ENCODE peak calls at places on chromosomes 2 and 18, in five cellular contexts. One of them, this sample, is unnamed.
A peak's percentile ranks its signal among the peaks of the same experiment; 100 is the strongest.

GRCh38 chr2:5465859-5466258 is 226.3 kb upstream of the SOX11 start:
- DNase-seq in AG04450: no peak
- DNase-seq in body of pancreas: no peak
- DNase-seq in cardiac muscle cell: no peak
- DNase-seq in astrocyte: no peak
- DNase-seq in this sample: no peak

GRCh38 chr2:71695235-71696120 is 242.1 kb downstream of the DYSF start:
- DNase-seq in AG04450: no peak
- DNase-seq in body of pancreas: no peak
- DNase-seq in cardiac muscle cell: no peak
- DNase-seq in astrocyte: no peak
- DNase-seq in this sample: no peak

GRCh38 chr2:167127135-167127534 is 238.9 kb downstream of the XIRP2 start:
- DNase-seq in AG04450: no peak
- DNase-seq in body of pancreas: no peak
- DNase-seq in cardiac muscle cell: no peak
- DNase-seq in astrocyte: peak; percentile 8
- DNase-seq in this sample: peak; percentile 9

GRCh38 chr2:233121856-233122255 is 61.7 kb downstream of the INPP5D start:
- DNase-seq in AG04450: no peak
- DNase-seq in body of pancreas: no peak
- DNase-seq in cardiac muscle cell: no peak
- DNase-seq in astrocyte: no peak
- DNase-seq in this sample: no peak

GRCh38 chr2:33482518-33482917 is 6.1 kb downstream of the RASGRP3 start:
- DNase-seq in AG04450: no peak
- DNase-seq in body of pancreas: no peak
- DNase-seq in cardiac muscle cell: no peak
- DNase-seq in astrocyte: no peak
- DNase-seq in this sample: no peak

GRCh38 chr18:3279201-3280185 is 17.6 kb downstream of the MYL12B start:
- DNase-seq in AG04450: no peak
- DNase-seq in body of pancreas: no peak
- DNase-seq in cardiac muscle cell: no peak
- DNase-seq in astrocyte: no peak
- DNase-seq in this sample: no peak

GRCh38 chr2:58157754-58158153 is 83.4 kb downstream of the FANCL start:
- DNase-seq in AG04450: no peak
- DNase-seq in body of pancreas: no peak
- DNase-seq in cardiac muscle cell: no peak
- DNase-seq in astrocyte: no peak
- DNase-seq in this sample: no peak

GRCh38 chr2:163734911-163735691 is 707 bp downstream of the FIGN start:
- DNase-seq in AG04450: no peak
- DNase-seq in body of pancreas: no peak
- DNase-seq in cardiac muscle cell: peak; percentile 36
- DNase-seq in astrocyte: no peak
- DNase-seq in this sample: no peak

GRCh38 chr2:218832520-218832919 is 917 bp upstream of the PRKAG3 start:
- DNase-seq in AG04450: no peak
- DNase-seq in body of pancreas: no peak
- DNase-seq in cardiac muscle cell: no peak
- DNase-seq in astrocyte: no peak
- DNase-seq in this sample: no peak

DNA sequence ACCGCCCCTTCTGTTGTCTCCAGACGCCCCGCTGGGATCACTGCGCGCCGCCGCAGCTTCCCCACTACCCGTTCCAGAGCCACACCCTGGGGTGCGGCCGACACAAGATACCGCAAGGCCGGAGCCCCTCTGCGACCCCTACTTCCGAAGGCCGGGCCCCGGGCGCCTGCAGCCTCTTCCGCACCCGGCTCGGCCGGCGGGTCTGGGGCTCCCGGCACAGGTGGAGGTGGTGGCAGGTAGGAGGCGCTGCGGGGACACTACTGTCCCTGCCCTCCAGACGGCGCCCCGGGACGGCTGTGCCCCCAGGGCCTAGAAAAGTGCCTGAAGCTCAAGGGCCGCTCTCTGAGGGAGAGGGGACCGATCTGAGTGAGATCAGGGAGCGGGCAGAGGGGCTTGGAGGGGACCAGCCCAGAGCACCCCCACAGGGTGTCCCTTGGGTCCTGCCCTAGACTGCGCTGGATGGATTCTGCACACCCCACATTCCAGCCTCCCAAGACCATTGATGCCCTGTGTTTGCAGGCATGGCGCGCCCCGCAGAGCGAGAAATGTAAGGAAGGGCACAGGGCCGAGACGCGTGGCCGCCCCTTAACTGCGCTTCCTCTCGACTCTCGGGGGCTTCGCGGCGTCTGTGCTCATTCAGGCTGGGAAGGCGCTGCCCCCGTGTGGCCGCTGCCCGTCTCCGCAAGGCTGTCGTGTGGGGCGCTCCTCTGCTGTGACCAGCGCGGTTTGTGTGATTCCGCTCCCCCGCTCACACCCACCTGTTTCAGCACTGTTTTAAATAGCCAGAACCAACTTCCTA is 79.9 kb downstream of the GFPT1 start:
- DNase-seq in AG04450: peak; percentile 53
- DNase-seq in body of pancreas: peak; percentile 73
- DNase-seq in cardiac muscle cell: peak; percentile 88
- DNase-seq in astrocyte: peak; percentile 52
- DNase-seq in this sample: peak; percentile 87
- H3K27ac ChIP-seq in AG04450: no peak overlapping the region
- H3K27ac ChIP-seq in body of pancreas: no peak overlapping the region
- H3K27ac ChIP-seq in cardiac muscle cell: no peak overlapping the region
- H3K27ac ChIP-seq in astrocyte: peak overlapping the region; percentile 34
- H3K27ac ChIP-seq in this sample: no peak overlapping the region

DNA sequence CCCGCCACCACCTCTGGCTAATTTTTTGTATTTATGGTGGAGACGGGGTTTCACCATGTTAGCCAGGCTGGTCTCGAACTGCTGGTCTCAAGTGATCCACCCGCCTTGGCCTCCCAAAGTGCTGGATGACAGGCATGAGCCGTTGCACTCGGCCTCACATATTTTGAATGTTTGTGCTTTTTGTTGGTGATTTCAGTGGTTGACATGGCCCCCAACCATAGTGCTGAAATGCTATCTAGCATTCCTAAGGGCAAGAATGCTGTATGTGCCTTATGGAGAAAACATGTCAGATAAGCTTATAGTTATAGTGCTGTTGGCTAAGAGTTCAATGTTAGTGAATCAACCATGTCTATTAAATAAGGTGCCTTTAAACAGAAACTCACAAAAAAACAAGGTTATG is 8.9 kb downstream of the ZAP70 start:
- DNase-seq in AG04450: no peak
- DNase-seq in body of pancreas: no peak
- DNase-seq in cardiac muscle cell: peak; percentile 38
- DNase-seq in astrocyte: no peak
- DNase-seq in this sample: no peak
- H3K27ac ChIP-seq in AG04450: no peak overlapping the region
- H3K27ac ChIP-seq in body of pancreas: no peak overlapping the region
- H3K27ac ChIP-seq in cardiac muscle cell: peak overlapping the region; percentile 58
- H3K27ac ChIP-seq in astrocyte: no peak overlapping the region
- H3K27ac ChIP-seq in this sample: no peak overlapping the region

DNA sequence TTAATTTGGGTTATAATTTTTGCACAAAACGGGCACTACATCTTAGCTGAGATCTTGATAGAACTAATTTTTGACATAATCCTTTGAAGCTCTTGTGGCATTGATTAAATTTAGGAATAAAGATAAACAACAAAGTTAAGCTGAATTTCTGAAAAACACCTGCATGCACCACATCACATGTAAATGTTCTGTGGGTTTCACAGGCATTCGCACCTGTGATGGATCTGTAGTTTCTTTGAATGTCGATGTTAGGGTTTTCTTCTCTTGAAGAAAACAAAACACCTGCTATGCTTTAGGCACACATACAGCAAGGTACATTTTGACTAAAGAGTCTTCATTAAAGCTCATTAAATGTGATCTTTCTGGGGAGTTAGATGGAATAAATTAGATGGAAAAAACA is 60.3 kb downstream of the RPIA start:
- DNase-seq in AG04450: no peak
- DNase-seq in body of pancreas: no peak
- DNase-seq in cardiac muscle cell: no peak
- DNase-seq in astrocyte: no peak
- DNase-seq in this sample: no peak
- H3K27ac ChIP-seq in AG04450: no peak overlapping the region
- H3K27ac ChIP-seq in body of pancreas: no peak overlapping the region
- H3K27ac ChIP-seq in cardiac muscle cell: no peak overlapping the region
- H3K27ac ChIP-seq in astrocyte: no peak overlapping the region
- H3K27ac ChIP-seq in this sample: no peak overlapping the region

GRCh38 chr2:215791481-215791937 is 221.8 kb downstream of the MREG start:
- DNase-seq in AG04450: no peak
- DNase-seq in body of pancreas: no peak
- DNase-seq in cardiac muscle cell: no peak
- DNase-seq in astrocyte: no peak
- DNase-seq in this sample: no peak
- H3K27ac ChIP-seq in AG04450: no peak overlapping the region
- H3K27ac ChIP-seq in body of pancreas: no peak overlapping the region
- H3K27ac ChIP-seq in cardiac muscle cell: no peak overlapping the region
- H3K27ac ChIP-seq in astrocyte: no peak overlapping the region
- H3K27ac ChIP-seq in this sample: no peak overlapping the region

DNA sequence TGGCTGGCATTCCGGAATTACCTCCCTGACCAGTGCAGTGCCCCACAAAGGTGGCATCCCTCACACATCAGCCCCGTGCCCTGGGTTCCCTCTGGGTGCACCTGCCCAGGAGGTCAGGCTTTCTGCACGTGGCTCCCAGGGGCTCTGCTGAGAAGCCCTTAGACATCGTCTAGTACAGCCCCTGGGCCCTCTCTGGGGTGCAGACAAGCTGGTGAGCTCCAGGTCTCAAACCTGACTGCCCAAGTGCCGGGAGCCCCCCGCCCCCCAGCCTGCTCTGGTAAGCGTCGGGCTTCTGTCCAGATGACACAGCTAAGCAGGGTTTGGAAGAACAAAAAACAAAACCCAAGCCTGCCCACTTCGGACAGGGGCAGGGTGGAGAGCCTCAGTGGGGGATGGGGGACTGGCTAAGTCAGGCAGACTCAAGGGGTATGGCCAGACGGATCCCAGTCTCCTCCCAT is 20.2 kb downstream of the TWIST2 start:
- DNase-seq in AG04450: no peak
- DNase-seq in body of pancreas: no peak
- DNase-seq in cardiac muscle cell: no peak
- DNase-seq in astrocyte: peak; percentile 60
- DNase-seq in this sample: no peak
- H3K27ac ChIP-seq in AG04450: peak overlapping the region; percentile 52
- H3K27ac ChIP-seq in body of pancreas: no peak overlapping the region
- H3K27ac ChIP-seq in cardiac muscle cell: no peak overlapping the region
- H3K27ac ChIP-seq in astrocyte: no peak overlapping the region
- H3K27ac ChIP-seq in this sample: no peak overlapping the region